ENCODE peak calls at places on chromosomes 13 and 19, in six cellular contexts. M is hepatocyte, W is MM.1S, P is neural progenitor cell, H is GM23248, Z is PC-3. F is an unnamed sample.

GRCh38 chr13:42892760-42893159 is 99.3 kb downstream of the EPSTI1 start:
- DNase-seq in M (no peak), W (no peak), P (no peak), H (peak; percentile 76), Z (peak; percentile 59), F (no peak)

GRCh38 chr13:86554066-86554465 is 754.8 kb upstream of the SLITRK6 start:
- DNase-seq in M (no peak), W (no peak), P (no peak), H (no peak), Z (no peak), F (no peak)

GRCh38 chr13:28528848-28529247 is 33.9 kb upstream of the FLT1 start:
- DNase-seq in M (no peak), W (no peak), P (no peak), H (no peak), Z (peak; percentile 34), F (no peak)

GRCh38 chr13:47396915-47397314 is 500.1 kb upstream of the HTR2A start:
- DNase-seq in M (no peak), W (no peak), P (peak; percentile 3), H (no peak), Z (no peak), F (no peak)

GRCh38 chr19:46081928-46082727 is 41.3 kb upstream of the IGFL4 start:
- DNase-seq in M (peak; percentile 77), W (peak; percentile 34), P (peak; percentile 65), H (peak; percentile 79), Z (peak; percentile 65), F (peak; percentile 48)

GRCh38 chr13:27401210-27401609 is 23.2 kb upstream of the GTF3A start:
- DNase-seq in M (peak; percentile 20), W (no peak), P (no peak), H (peak; percentile 12), Z (peak; percentile 68), F (no peak)

GRCh38 chr19:46716013-46716671 is 772 bp downstream of the PRKD2 start:
- DNase-seq in M (peak; percentile 57), W (no peak), P (peak; percentile 85), H (peak; percentile 71), Z (no peak), F (peak; percentile 34)

GRCh38 chr13:46846736-46847135 is 49.8 kb upstream of the ESD start:
- DNase-seq in M (no peak), W (no peak), P (no peak), H (peak; percentile 2), Z (no peak), F (no peak)

GRCh38 chr19:1882089-1882785 is 3.1 kb downstream of the ABHD17A start:
- DNase-seq in M (no peak), W (no peak), P (peak; percentile 36), H (no peak), Z (no peak), F (peak; percentile 79)

GRCh38 chr19:45931055-45931454 is 16.5 kb upstream of the NANOS2 start:
- DNase-seq in M (no peak), W (no peak), P (no peak), H (no peak), Z (no peak), F (no peak)

GRCh38 chr19:38971672-38972071 is 3.9 kb downstream of the FBXO17 start:
- DNase-seq in M (no peak), W (no peak), P (no peak), H (peak; percentile 22), Z (peak; percentile 3), F (no peak)

GRCh38 chr13:113216165-113217056 is 7.0 kb downstream of the CUL4A start:
- DNase-seq in M (peak; percentile 54), W (no peak), P (peak; percentile 61), H (peak; percentile 85), Z (peak; percentile 73), F (no peak)

GRCh38 chr19:35618857-35619256 is 6.3 kb downstream of the HAUS5 start:
- DNase-seq in M (no peak), W (no peak), P (no peak), H (no peak), Z (no peak), F (no peak)

GRCh38 chr13:113943821-113944565 is 29.9 kb downstream of the C13orf46 start:
- DNase-seq in M (no peak), W (no peak), P (no peak), H (no peak), Z (no peak), F (no peak)

GRCh38 chr13:46334008-46334407 is 53.0 kb downstream of the RUBCNL start:
- DNase-seq in M (no peak), W (no peak), P (no peak), H (no peak), Z (no peak), F (peak; percentile 72)

GRCh38 chr13:68176486-68176885 is 946.4 kb upstream of the PCDH9 start:
- DNase-seq in M (peak; percentile 19), W (no peak), P (no peak), H (peak; percentile 1), Z (peak; percentile 68), F (no peak)

GRCh38 chr19:47564081-47564480 is 8.9 kb downstream of the ZNF541 start:
- DNase-seq in M (peak; percentile 37), W (no peak), P (no peak), H (no peak), Z (no peak), F (no peak)

GRCh38 chr19:16051254-16052025 is 24.9 kb upstream of the TPM4 start:
- DNase-seq in M (no peak), W (peak; percentile 18), P (no peak), H (no peak), Z (peak; percentile 15), F (peak; percentile 59)

GRCh38 chr19:53810187-53810546 is 13.9 kb downstream of the NLRP12 start:
- DNase-seq in M (no peak), W (no peak), P (no peak), H (no peak), Z (no peak), F (no peak)

GRCh38 chr13:64553411-64554129 is 2676.6 kb downstream of the PCDH9 start:
- DNase-seq in M (no peak), W (no peak), P (no peak), H (peak; percentile 61), Z (peak; percentile 46), F (no peak)

GRCh38 chr13:45446181-45446580 is 18.6 kb upstream of the COG3 start:
- DNase-seq in M (no peak), W (no peak), P (no peak), H (peak; percentile 69), Z (no peak), F (no peak)

GRCh38 chr19:658059-658839 is 4.8 kb downstream of the RNF126 start:
- DNase-seq in M (no peak), W (no peak), P (no peak), H (peak; percentile 52), Z (no peak), F (no peak)

GRCh38 chr19:5343848-5344247 is 3.2 kb upstream of the PTPRS start:
- DNase-seq in M (no peak), W (no peak), P (no peak), H (peak; percentile 58), Z (no peak), F (no peak)

GRCh38 chr19:48194041-48194871 is 23.8 kb downstream of the ZSWIM9 start:
- DNase-seq in M (no peak), W (no peak), P (peak; percentile 48), H (peak; percentile 40), Z (no peak), F (peak; percentile 56)

GRCh38 chr19:2680808-2681207 is 21.7 kb downstream of the GNG7 start:
- DNase-seq in M (no peak), W (no peak), P (no peak), H (no peak), Z (no peak), F (peak; percentile 92)

GRCh38 chr13:49225358-49226042 is 5.4 kb downstream of the MLNR start:
- DNase-seq in M (no peak), W (no peak), P (no peak), H (peak; percentile 30), Z (peak; percentile 2), F (no peak)

GRCh38 chr19:4456566-4456842 is 1.1 kb downstream of the UBXN6 start:
- DNase-seq in M (peak; percentile 86), W (no peak), P (peak; percentile 53), H (peak; percentile 89), Z (peak; percentile 34), F (no peak)

GRCh38 chr19:7292950-7293794 is 1.0 kb downstream of the INSR start:
- DNase-seq in M (peak; percentile 66), W (peak; percentile 54), P (peak; percentile 36), H (peak; percentile 48), Z (no peak), F (peak; percentile 56)
- TF ChIP-seq EZH2phosphoT487 in M (no peak), W (no peak), P (no peak), H (no peak), Z (no peak), F (no peak)

GRCh38 chr19:9597027-9597426 is 12.7 kb upstream of the ZNF121 start:
- DNase-seq in M (no peak), W (no peak), P (no peak), H (peak; percentile 95), Z (peak; percentile 99), F (no peak)
- TF ChIP-seq EZH2phosphoT487 in M (no peak), W (no peak), P (no peak), H (no peak), Z (no peak), F (no peak)

GRCh38 chr13:19573072-19573716 is 11.9 kb upstream of the TPTE2 start:
- DNase-seq in M (no peak), W (no peak), P (no peak), H (no peak), Z (no peak), F (no peak)
- TF ChIP-seq EZH2phosphoT487 in M (no peak), W (no peak), P (no peak), H (no peak), Z (no peak), F (no peak)

GRCh38 chr13:77477299-77477848 is 58.1 kb upstream of the SCEL start:
- DNase-seq in M (no peak), W (no peak), P (no peak), H (peak; percentile 37), Z (no peak), F (no peak)
- TF ChIP-seq EZH2phosphoT487 in M (no peak), W (no peak), P (no peak), H (no peak), Z (no peak), F (no peak)

DNA sequence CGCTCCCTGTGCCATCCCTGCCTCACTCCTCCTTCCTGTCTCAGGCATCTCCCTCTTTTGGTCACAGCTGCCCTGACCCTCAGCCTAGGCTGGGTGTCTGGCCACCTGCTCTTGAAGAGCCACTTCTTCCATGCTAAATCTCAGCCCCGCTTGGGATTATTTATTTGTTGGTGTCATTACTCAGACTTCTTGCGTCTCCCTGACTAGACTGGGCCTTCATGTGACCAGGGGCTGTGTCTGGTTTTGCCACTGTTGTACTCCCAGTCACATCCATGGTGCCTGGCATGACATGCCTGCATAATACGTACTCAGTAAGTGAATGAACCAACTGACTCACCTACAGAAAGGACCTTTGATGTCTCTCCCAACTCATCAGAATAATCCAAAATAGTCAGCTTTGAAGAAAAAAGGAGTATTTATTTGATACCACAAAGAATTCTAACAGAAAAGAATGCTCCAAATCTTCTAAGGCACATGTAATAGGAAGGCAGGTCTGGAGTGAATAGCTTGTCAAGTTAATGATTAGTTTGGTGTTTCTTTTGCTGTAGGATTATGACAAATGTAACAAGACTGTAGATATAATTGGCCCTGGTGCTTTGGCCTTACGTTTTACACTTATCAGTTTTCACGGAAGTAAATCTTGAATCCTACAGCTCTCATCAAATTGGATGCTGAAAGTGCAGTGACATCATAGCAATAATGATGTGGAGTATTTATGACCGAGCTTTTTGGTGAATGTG is 84.0 kb downstream of the ALOX5AP start:
- DNase-seq in M (peak; percentile 46), W (no peak), P (no peak), H (peak; percentile 73), Z (no peak), F (no peak)
- TF ChIP-seq EZH2phosphoT487 in M (no peak), W (no peak), P (no peak), H (no peak), Z (no peak), F (no peak)

F was measured in OCI-LY7.